ENCODE peak calls at places on chromosomes 13 and 19, in five cellular contexts. One of them, this sample, is unnamed.
A peak's percentile ranks its signal among the peaks of the same experiment; 100 is the strongest.

GRCh38 chr19:38691938-38692457 is 44.5 kb downstream of the ACTN4 start:
- DNase-seq in stomach: no peak
- DNase-seq in uterus: peak; percentile 95
- DNase-seq in A549: no peak
- DNase-seq in ascending aorta: peak; percentile 97
- DNase-seq in this sample: no peak

GRCh38 chr19:862529-863304 is 3.3 kb downstream of the CFD start:
- DNase-seq in A549: no peak
- DNase-seq in ascending aorta: peak; percentile 78
- DNase-seq in stomach: peak; percentile 61
- DNase-seq in uterus: peak; percentile 53
- DNase-seq in this sample: peak; percentile 83

GRCh38 chr13:97307544-97307881 is 85.4 kb downstream of the MBNL2 start:
- DNase-seq in uterus: no peak
- DNase-seq in stomach: no peak
- DNase-seq in ascending aorta: no peak
- DNase-seq in A549: no peak
- DNase-seq in this sample: no peak

GRCh38 chr19:7772752-7773291 is 9.8 kb downstream of the CLEC4M start:
- DNase-seq in stomach: no peak
- DNase-seq in A549: no peak
- DNase-seq in uterus: no peak
- DNase-seq in ascending aorta: no peak
- DNase-seq in this sample: peak; percentile 14

GRCh38 chr19:7904074-7905020 is 670 bp downstream of the MAP2K7 start:
- DNase-seq in ascending aorta: no peak
- DNase-seq in A549: no peak
- DNase-seq in stomach: no peak
- DNase-seq in uterus: peak; percentile 58
- DNase-seq in this sample: peak; percentile 84

GRCh38 chr19:33759356-33759755 is 37.3 kb upstream of the KCTD15 start:
- DNase-seq in stomach: no peak
- DNase-seq in uterus: no peak
- DNase-seq in A549: no peak
- DNase-seq in ascending aorta: no peak
- DNase-seq in this sample: no peak

GRCh38 chr13:62293081-62293480 is 877.4 kb upstream of the PCDH20 start:
- DNase-seq in stomach: no peak
- DNase-seq in A549: no peak
- DNase-seq in ascending aorta: no peak
- DNase-seq in uterus: no peak
- DNase-seq in this sample: no peak

GRCh38 chr13:78679329-78679728 is 20.4 kb upstream of the OBI1 start:
- DNase-seq in ascending aorta: no peak
- DNase-seq in stomach: no peak
- DNase-seq in A549: no peak
- DNase-seq in uterus: no peak
- DNase-seq in this sample: no peak

GRCh38 chr19:13172335-13173128 is 22.3 kb downstream of the IER2 start:
- DNase-seq in uterus: peak; percentile 80
- DNase-seq in ascending aorta: peak; percentile 95
- DNase-seq in A549: peak; percentile 60
- DNase-seq in stomach: peak; percentile 88
- DNase-seq in this sample: peak; percentile 92

GRCh38 chr13:38607136-38607535 is 79.7 kb upstream of the FREM2 start:
- DNase-seq in uterus: no peak
- DNase-seq in stomach: no peak
- DNase-seq in A549: no peak
- DNase-seq in ascending aorta: no peak
- DNase-seq in this sample: no peak

GRCh38 chr13:45540864-45541263 is 74.7 kb downstream of the ERICH6B start:
- DNase-seq in ascending aorta: no peak
- DNase-seq in A549: no peak
- DNase-seq in stomach: no peak
- DNase-seq in uterus: no peak
- DNase-seq in this sample: no peak

GRCh38 chr19:14023404-14024235 is 4.3 kb upstream of the RLN3 start:
- DNase-seq in stomach: peak; percentile 58
- DNase-seq in ascending aorta: no peak
- DNase-seq in uterus: peak; percentile 30
- DNase-seq in A549: peak; percentile 58
- DNase-seq in this sample: no peak

GRCh38 chr13:109871018-109871370 is 84.6 kb upstream of the IRS2 start:
- DNase-seq in stomach: no peak
- DNase-seq in ascending aorta: no peak
- DNase-seq in uterus: no peak
- DNase-seq in A549: no peak
- DNase-seq in this sample: no peak

GRCh38 chr19:3039641-3040077 is 10.6 kb upstream of the TLE2 start:
- DNase-seq in uterus: peak; percentile 25
- DNase-seq in A549: no peak
- DNase-seq in ascending aorta: no peak
- DNase-seq in stomach: no peak
- DNase-seq in this sample: no peak

GRCh38 chr13:45178349-45179142 is 22.3 kb downstream of the KCTD4 start:
- DNase-seq in ascending aorta: no peak
- DNase-seq in A549: no peak
- DNase-seq in stomach: no peak
- DNase-seq in uterus: no peak
- DNase-seq in this sample: no peak

GRCh38 chr13:31947105-31947504 is 84.5 kb upstream of the FRY start:
- DNase-seq in ascending aorta: no peak
- DNase-seq in uterus: no peak
- DNase-seq in A549: no peak
- DNase-seq in stomach: no peak
- DNase-seq in this sample: no peak

GRCh38 chr13:111251646-111252448 is 68.6 kb upstream of the TEX29 start:
- DNase-seq in stomach: no peak
- DNase-seq in ascending aorta: no peak
- DNase-seq in uterus: no peak
- DNase-seq in A549: no peak
- DNase-seq in this sample: no peak

GRCh38 chr13:39051157-39051556 is 12.9 kb downstream of the NHLRC3 start:
- DNase-seq in uterus: no peak
- DNase-seq in A549: no peak
- DNase-seq in stomach: no peak
- DNase-seq in ascending aorta: no peak
- DNase-seq in this sample: peak; percentile 22

GRCh38 chr19:19420570-19421301 is 15.3 kb downstream of the GATAD2A start:
- DNase-seq in A549: no peak
- DNase-seq in ascending aorta: no peak
- DNase-seq in stomach: no peak
- DNase-seq in uterus: no peak
- DNase-seq in this sample: peak; percentile 28

GRCh38 chr13:50991624-50992610 is 82.3 kb downstream of the RNASEH2B start:
- DNase-seq in ascending aorta: no peak
- DNase-seq in A549: no peak
- DNase-seq in stomach: no peak
- DNase-seq in uterus: no peak
- DNase-seq in this sample: no peak

GRCh38 chr13:40206241-40207109 is 460.0 kb downstream of the FOXO1 start:
- DNase-seq in uterus: no peak
- DNase-seq in ascending aorta: no peak
- DNase-seq in A549: no peak
- DNase-seq in stomach: peak; percentile 46
- DNase-seq in this sample: peak; percentile 56

GRCh38 chr13:95512957-95513356 is 39.6 kb upstream of the CLDN10 start:
- DNase-seq in ascending aorta: no peak
- DNase-seq in A549: no peak
- DNase-seq in stomach: no peak
- DNase-seq in uterus: no peak
- DNase-seq in this sample: no peak

GRCh38 chr19:16076154-16076957 is at the start of gene TPM4:
- DNase-seq in A549: peak; percentile 65
- DNase-seq in uterus: peak; percentile 97
- DNase-seq in ascending aorta: peak; percentile 97
- DNase-seq in stomach: peak; percentile 84
- DNase-seq in this sample: peak; percentile 74

GRCh38 chr13:109694972-109695371 is 91.4 kb downstream of the IRS2 start:
- DNase-seq in A549: no peak
- DNase-seq in ascending aorta: no peak
- DNase-seq in stomach: no peak
- DNase-seq in uterus: no peak
- DNase-seq in this sample: no peak

GRCh38 chr13:26558912-26559485 is 1.5 kb downstream of the WASF3 start:
- DNase-seq in ascending aorta: no peak
- DNase-seq in stomach: no peak
- DNase-seq in A549: no peak
- DNase-seq in uterus: no peak
- DNase-seq in this sample: no peak

GRCh38 chr13:110005563-110005962 is 219.2 kb upstream of the IRS2 start:
- DNase-seq in uterus: no peak
- DNase-seq in ascending aorta: no peak
- DNase-seq in stomach: no peak
- DNase-seq in A549: no peak
- DNase-seq in this sample: no peak

GRCh38 chr19:21143846-21144245 is 2.0 kb downstream of the ZNF431 start:
- DNase-seq in ascending aorta: no peak
- DNase-seq in A549: no peak
- DNase-seq in uterus: no peak
- DNase-seq in stomach: no peak
- DNase-seq in this sample: no peak

GRCh38 chr19:38422405-38422804 is 3.6 kb downstream of the RASGRP4 start:
- DNase-seq in A549: no peak
- DNase-seq in ascending aorta: no peak
- DNase-seq in stomach: no peak
- DNase-seq in uterus: no peak
- DNase-seq in this sample: no peak

GRCh38 chr13:106887686-106888085 is 319.7 kb upstream of the ARGLU1 start:
- DNase-seq in uterus: no peak
- DNase-seq in ascending aorta: no peak
- DNase-seq in stomach: no peak
- DNase-seq in A549: no peak
- DNase-seq in this sample: no peak
- H3K27ac ChIP-seq in uterus: no peak overlapping the region
- H3K27ac ChIP-seq in ascending aorta: peak overlapping the region; percentile 36
- H3K27ac ChIP-seq in stomach: no peak overlapping the region
- H3K27ac ChIP-seq in A549: no peak overlapping the region
- H3K27ac ChIP-seq in this sample: no peak overlapping the region

GRCh38 chr19:18156268-18156667 is 3.3 kb downstream of the PIK3R2 start:
- DNase-seq in ascending aorta: no peak
- DNase-seq in A549: no peak
- DNase-seq in stomach: no peak
- DNase-seq in uterus: no peak
- DNase-seq in this sample: no peak

GRCh38 chr19:18158471-18158870 is 5.5 kb downstream of the PIK3R2 start:
- DNase-seq in uterus: no peak
- DNase-seq in A549: no peak
- DNase-seq in stomach: no peak
- DNase-seq in ascending aorta: no peak
- DNase-seq in this sample: no peak

GRCh38 chr19:18156841-18157464 is 4.0 kb downstream of the PIK3R2 start:
- DNase-seq in stomach: peak; percentile 95
- DNase-seq in ascending aorta: peak; percentile 82
- DNase-seq in A549: peak; percentile 62
- DNase-seq in uterus: peak; percentile 89
- DNase-seq in this sample: no peak

GRCh38 chr19:18155095-18156087 is 2.4 kb downstream of the PIK3R2 start:
- DNase-seq in A549: no peak
- DNase-seq in ascending aorta: no peak
- DNase-seq in stomach: peak; percentile 85
- DNase-seq in uterus: no peak
- DNase-seq in this sample: no peak

GRCh38 chr19:18157465-18158063 is 4.6 kb downstream of the PIK3R2 start:
- DNase-seq in uterus: no peak
- DNase-seq in A549: no peak
- DNase-seq in ascending aorta: no peak
- DNase-seq in stomach: no peak
- DNase-seq in this sample: no peak
- H3K4me1 ChIP-seq in uterus: peaks cover 7% of the 10 kb centered on the region
- H3K4me1 ChIP-seq in A549: peaks cover 29% of the 10 kb centered on the region
- H3K4me1 ChIP-seq in ascending aorta: peaks cover 20% of the 10 kb centered on the region
- H3K4me1 ChIP-seq in stomach: peaks cover 72% of the 10 kb centered on the region
- H3K4me1 ChIP-seq in this sample: peaks cover 30% of the 10 kb centered on the region

DNA sequence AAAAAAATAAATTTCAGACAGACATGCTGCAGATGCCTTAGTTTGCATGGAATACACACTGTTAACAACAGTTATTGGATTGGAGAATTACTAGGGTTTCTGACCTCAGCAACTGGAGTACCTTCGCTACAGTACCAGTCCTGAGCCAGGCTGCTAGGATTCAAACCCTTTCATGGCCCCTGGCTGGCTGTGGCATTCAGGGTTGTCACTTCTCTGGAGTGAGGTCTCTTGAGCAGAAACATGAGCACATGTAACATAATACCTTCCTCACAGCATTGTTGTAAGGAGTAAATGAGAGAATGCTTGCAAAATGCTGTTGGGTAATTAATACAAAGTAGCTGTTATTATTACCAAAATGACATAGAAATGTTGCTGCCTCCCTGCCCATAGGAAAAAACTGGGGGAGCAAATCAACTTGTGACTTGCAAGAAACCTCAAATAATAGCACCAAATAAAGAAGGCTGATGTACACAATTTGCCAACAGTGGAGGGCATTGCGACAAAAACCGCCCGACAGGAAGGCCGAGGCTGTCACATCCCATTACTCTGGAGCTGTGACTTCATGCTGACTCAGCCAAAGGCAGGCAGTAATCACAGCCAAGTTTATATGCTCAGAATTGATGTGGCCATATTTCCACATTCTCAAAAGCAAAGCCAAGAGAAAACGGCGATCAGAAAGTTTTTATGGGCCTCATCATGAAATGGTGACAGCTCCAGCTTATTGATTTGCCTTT is 100.4 kb downstream of the RFC3 start:
- DNase-seq in stomach: no peak
- DNase-seq in ascending aorta: no peak
- DNase-seq in A549: no peak
- DNase-seq in uterus: no peak
- DNase-seq in this sample: no peak
- H3K4me3 ChIP-seq in stomach: no peak overlapping the region
- H3K4me3 ChIP-seq in ascending aorta: no peak overlapping the region
- H3K4me3 ChIP-seq in A549: no peak overlapping the region
- H3K4me3 ChIP-seq in uterus: no peak overlapping the region
- H3K4me3 ChIP-seq in this sample: no peak overlapping the region

DNA sequence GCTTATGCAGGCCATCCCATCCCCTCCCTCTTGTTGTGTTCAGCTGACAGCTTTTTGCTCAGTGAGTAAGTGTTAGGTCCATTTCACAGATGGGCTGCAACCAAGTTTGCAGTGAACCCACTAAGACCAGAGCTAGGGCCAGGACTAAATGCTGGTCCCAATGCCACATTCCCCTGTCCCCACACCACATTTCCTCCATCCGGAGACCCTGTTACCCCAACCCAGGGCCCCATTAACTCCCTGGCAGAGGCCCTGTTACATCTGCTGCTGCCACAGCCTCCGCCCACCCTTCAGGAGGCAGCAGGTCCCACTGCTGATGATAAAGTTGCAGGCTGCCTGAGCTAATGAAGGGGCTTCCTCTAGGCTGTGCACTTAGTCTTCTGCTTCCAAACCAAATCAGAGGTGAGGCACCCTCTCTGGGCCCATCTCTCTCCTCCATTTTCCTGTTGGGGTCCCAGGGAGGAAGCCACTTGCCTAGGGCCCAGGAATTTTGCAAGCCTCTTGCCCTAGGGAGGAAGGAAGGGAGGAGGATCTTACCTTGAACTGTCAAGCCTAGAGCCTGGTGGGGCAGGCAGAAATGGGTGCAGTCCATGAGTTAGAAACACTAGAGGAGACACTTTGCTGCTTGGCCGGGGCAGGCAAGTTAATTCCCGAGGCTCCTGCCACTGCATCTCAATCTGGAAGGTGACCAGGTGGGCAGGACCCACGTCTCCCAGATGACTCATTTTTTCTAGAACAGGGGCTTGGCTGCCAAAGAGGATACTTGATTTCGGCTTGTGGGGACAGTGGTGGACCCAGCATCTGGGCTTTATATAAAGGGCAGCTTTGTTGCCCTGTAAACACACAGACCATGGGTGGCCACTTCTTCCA is 3.4 kb upstream of the USF2 start:
- DNase-seq in stomach: peak; percentile 14
- DNase-seq in uterus: peak; percentile 28
- DNase-seq in A549: no peak
- DNase-seq in ascending aorta: peak; percentile 63
- DNase-seq in this sample: no peak
- H3K27ac ChIP-seq in stomach: peak overlapping the region; percentile 95
- H3K27ac ChIP-seq in uterus: peak overlapping the region; percentile 5
- H3K27ac ChIP-seq in A549: no peak overlapping the region
- H3K27ac ChIP-seq in ascending aorta: no peak overlapping the region
- H3K27ac ChIP-seq in this sample: no peak overlapping the region

This sample was measured in CD4-positive, alpha-beta memory T cell.